ENCODE peak calls at places on chromosomes 16 and 17, in five cellular contexts. F, I, W, P and Z are unnamed samples.

GRCh38 chr17:76735586-76736348 is 1.4 kb downstream of the SRSF2 start:
- DNase-seq in F (no peak), I (no peak), W (no peak), P (no peak), Z (peak)

GRCh38 chr17:18267366-18267765 is 6.9 kb downstream of the MIEF2 start:
- DNase-seq in F (no peak), I (no peak), W (no peak), P (no peak), Z (no peak)

GRCh38 chr17:63842173-63842539 is 329 bp downstream of the SMARCD2 start:
- DNase-seq in F (no peak), I (no peak), W (peak), P (peak), Z (no peak)

GRCh38 chr16:67884684-67885083 is at the start of gene NRN1L:
- DNase-seq in F (peak), I (no peak), W (peak), P (peak), Z (no peak)

GRCh38 chr17:47693667-47694017 is 319 bp upstream of the TBKBP1 start:
- DNase-seq in F (no peak), I (no peak), W (no peak), P (no peak), Z (no peak)

GRCh38 chr17:79090503-79091372 is 16.1 kb downstream of the ENGASE start:
- DNase-seq in F (peak), I (no peak), W (no peak), P (no peak), Z (no peak)

GRCh38 chr17:63930951-63931575 is 1.1 kb downstream of the CD79B start:
- DNase-seq in F (peak), I (peak), W (peak), P (peak), Z (peak)

GRCh38 chr16:2821483-2822157 is 4.6 kb downstream of the PRSS21 start:
- DNase-seq in F (peak), I (no peak), W (peak), P (no peak), Z (no peak)

GRCh38 chr16:50207652-50208051 is 54.5 kb downstream of the TENT4B start:
- DNase-seq in F (peak), I (no peak), W (no peak), P (no peak), Z (no peak)

DNA sequence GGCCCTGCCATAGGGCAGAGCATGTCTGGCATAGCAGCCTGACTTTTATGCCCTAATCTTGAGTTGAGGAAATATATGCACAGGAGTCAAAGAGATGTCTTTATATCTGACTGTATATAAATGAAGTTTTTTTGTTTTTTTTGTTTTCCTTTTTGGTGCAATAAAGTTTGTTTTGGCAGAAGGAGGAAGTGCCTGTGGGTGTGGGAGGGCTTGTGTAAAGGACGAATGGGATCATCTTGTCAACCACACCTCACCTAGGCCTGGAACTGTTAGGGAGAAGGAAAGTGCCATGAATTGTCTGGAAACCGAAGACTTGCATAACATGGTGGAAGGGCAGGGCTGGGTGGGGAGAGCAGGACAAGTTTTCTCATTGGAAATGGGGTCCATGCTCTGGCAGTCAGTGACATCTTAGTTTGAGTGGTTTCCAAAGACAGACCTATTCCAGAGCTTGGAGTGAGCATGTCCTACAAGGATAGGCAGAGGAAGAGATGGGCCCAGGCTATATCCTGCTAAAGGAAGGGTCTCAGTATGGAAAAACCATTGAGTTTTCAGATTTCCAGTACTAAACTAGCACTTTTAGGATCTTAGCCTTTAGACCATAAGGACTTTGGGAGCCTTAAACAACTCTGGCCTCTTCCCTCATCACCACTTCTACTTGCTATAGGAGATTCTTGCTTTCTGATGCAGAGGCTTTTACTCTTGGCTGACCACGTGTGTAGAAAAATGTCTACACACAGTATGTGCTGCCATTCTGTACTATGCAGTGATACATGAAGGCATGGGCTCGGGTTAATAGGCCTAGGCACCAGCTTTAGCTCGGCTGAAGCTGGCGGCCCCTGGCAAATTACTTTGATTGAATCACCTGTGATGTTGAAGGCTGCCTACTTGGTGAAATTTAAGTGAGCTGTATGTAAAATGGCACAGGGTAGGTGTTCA is 15.5 kb downstream of the SNF8 start:
- DNase-seq in F (no peak), I (no peak), W (no peak), P (no peak), Z (no peak)
- TF ChIP-seq POLR2A in F (no peak), I (peak), W (no peak), P (no peak), Z (peak)

GRCh38 chr16:586645-587590 is 2.9 kb upstream of the RAB40C start:
- DNase-seq in F (no peak), I (no peak), W (no peak), P (peak), Z (no peak)
- TF ChIP-seq POLR2A in F (no peak), I (no peak), W (no peak), P (peak), Z (peak)

GRCh38 chr16:85654251-85655115 is 34.3 kb downstream of the GINS2 start:
- DNase-seq in F (no peak), I (no peak), W (no peak), P (no peak), Z (no peak)

GRCh38 chr16:85651822-85652430 is 36.8 kb downstream of the GINS2 start:
- DNase-seq in F (peak), I (no peak), W (no peak), P (peak), Z (peak)

GRCh38 chr16:85655216-85656129 is 33.3 kb downstream of the GINS2 start:
- DNase-seq in F (no peak), I (no peak), W (no peak), P (no peak), Z (no peak)

GRCh38 chr16:85652431-85653221 is 36.1 kb downstream of the GINS2 start:
- DNase-seq in F (peak), I (no peak), W (peak), P (peak), Z (peak)

DNA sequence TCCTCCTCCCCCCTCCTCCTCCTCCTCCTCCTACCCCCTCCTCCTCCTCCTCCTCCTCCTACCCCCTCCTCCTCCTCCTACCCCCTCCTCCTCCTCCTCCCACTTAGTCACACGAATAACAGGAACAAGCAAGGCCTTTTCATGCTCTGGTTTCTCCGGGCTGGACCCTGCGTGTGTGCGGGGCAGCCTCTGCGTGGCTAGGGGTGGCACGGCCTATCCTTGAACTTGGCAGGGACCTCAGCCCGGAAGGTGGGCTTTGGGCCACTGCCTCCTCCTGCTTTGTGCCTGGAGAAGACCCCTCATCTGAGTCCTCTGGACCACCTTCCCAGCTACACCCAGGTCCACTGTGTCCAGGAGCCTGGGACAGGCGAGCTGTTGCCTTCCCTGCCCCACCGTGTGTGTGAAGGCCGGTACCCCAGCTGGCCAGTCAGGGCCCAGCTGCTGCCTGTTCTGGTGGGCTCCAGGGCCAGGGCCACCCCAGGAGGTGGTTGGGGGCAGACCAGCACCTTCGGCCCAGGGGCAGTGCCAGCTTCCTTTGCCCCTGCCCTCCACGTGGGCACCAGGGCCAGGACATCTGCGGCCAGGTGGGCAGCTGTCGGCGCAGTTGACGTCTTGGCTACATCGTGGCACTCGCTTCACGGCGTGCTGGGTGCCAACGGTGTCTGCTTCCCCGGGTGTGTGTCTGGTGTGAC is 35.4 kb downstream of the GINS2 start:
- DNase-seq in F (no peak), I (no peak), W (no peak), P (no peak), Z (no peak)
- TF ChIP-seq POLR2A in F (peak), I (no peak), W (no peak), P (no peak), Z (no peak)

GRCh38 chr16:81617021-81617346 is 162.1 kb upstream of the PLCG2 start:
- DNase-seq in F (no peak), I (no peak), W (no peak), P (no peak), Z (no peak)
- TF ChIP-seq POLR2A in F (no peak), I (no peak), W (no peak), P (no peak), Z (no peak)

GRCh38 chr17:27912989-27913388 is 19.8 kb upstream of the LYRM9 start:
- DNase-seq in F (no peak), I (no peak), W (no peak), P (no peak), Z (no peak)
- TF ChIP-seq POLR2A in F (no peak), I (no peak), W (no peak), P (no peak), Z (no peak)

DNA sequence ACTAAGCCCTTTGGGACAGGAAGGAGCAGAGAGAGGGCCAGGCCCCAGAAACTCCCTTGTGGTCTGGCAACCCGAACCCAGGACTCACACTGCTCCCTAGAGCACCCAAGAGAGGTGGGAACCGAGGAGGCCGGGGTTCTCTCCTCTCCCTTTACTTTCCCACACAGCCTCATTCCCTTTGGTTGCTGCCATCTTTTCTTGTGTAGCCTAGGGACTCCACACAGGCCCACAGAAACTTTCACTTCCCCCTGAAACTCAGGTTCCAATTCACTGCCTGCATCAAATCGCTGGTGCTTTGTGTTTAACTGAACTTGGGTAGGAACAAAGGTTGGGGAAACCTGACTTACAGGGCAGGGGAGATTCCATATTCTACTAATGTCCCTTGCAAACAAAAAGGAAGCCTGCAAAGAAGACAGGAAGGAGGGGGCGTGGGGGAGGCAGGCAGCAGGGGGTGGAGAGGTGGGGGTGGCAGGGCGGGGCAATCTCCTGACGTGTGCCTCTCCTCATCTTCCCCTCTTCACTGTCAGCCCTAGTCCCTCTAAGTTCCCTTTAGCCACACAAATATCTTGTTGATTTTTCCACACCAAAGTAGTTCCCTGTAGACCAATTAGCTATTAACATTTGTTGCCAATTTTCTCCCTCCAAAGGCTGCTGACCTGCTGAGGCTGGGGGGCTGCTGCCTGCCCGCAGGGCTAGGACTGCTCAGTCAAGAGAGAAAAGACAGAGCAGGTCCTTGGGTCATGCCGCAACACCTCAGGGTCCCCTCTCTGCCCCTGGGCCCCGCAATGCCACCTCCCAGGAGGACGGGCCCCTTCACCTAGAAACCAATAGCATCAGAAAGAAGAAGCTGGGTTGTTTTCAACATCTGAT is 8.0 kb downstream of the ST3GAL2 start:
- DNase-seq in F (no peak), I (no peak), W (no peak), P (no peak), Z (peak)
- TF ChIP-seq POLR2A in F (no peak), I (peak), W (no peak), P (no peak), Z (no peak)

DNA sequence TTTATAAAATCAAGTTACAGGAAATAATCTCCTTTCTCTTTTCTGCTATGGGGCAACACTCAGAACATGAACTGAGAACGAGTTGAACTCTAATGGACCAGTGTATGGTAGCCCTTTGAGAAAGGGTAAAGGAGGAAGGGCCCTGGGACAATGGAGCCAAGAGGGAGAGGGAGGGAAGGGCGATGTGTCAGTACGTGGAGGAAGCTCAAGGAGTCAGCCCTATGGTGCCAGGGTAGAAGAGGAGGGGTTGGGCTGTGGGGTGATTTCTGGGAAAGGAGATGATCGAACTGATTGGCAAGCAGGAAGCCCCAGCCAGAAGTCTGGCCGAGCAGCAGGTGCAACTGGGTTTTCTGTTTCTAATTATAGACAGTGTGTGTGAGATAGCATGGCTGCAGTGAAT is 4.3 kb upstream of the WIPI1 start:
- DNase-seq in F (peak), I (no peak), W (no peak), P (peak), Z (peak)
- TF ChIP-seq POLR2A in F (no peak), I (no peak), W (no peak), P (no peak), Z (no peak)

GRCh38 chr16:53209489-53209888 is 154.7 kb downstream of the CHD9 start:
- DNase-seq in F (no peak), I (no peak), W (no peak), P (no peak), Z (peak)

GRCh38 chr16:53212899-53213235 is 158.1 kb downstream of the CHD9 start:
- DNase-seq in F (peak), I (no peak), W (no peak), P (no peak), Z (peak)

GRCh38 chr16:53211253-53211652 is 156.5 kb downstream of the CHD9 start:
- DNase-seq in F (no peak), I (no peak), W (no peak), P (no peak), Z (no peak)

GRCh38 chr16:53213542-53213941 is 158.8 kb downstream of the CHD9 start:
- DNase-seq in F (no peak), I (no peak), W (no peak), P (no peak), Z (no peak)

GRCh38 chr16:53207810-53208752 is 153.3 kb downstream of the CHD9 start:
- DNase-seq in F (peak), I (peak), W (no peak), P (peak), Z (peak)
- TF ChIP-seq POLR2A in F (peak), I (peak), W (no peak), P (no peak), Z (peak)

GRCh38 chr17:43393944-43394482 is 4.8 kb upstream of the ARL4D start:
- DNase-seq in F (peak), I (peak), W (peak), P (peak), Z (peak)

GRCh38 chr17:43385046-43385831 is 13.6 kb upstream of the ARL4D start:
- DNase-seq in F (no peak), I (no peak), W (no peak), P (no peak), Z (no peak)

GRCh38 chr17:43392397-43392796 is 6.4 kb upstream of the ARL4D start:
- DNase-seq in F (no peak), I (no peak), W (no peak), P (no peak), Z (no peak)

GRCh38 chr17:43388198-43389021 is 10.4 kb upstream of the ARL4D start:
- DNase-seq in F (peak), I (peak), W (peak), P (peak), Z (peak)

GRCh38 chr17:43389022-43389947 is 9.5 kb upstream of the ARL4D start:
- DNase-seq in F (peak), I (peak), W (peak), P (peak), Z (peak)
- TF ChIP-seq POLR2A in F (peak), I (peak), W (peak), P (no peak), Z (peak)